ENCODE peak calls at places on chromosomes 7 and 10, in ten cellular contexts. One of them, this sample, is unnamed.
A peak's percentile ranks its signal among the peaks of the same experiment; 100 is the strongest.

GRCh38 chr7:5699951-5700384 is 81.5 kb downstream of the RNF216 start:
- DNase-seq in cardiac muscle cell: no peak
- DNase-seq in OCI-LY7: peak; percentile 25
- DNase-seq in nephron progenitor cell: no peak
- DNase-seq in activated naive CD8-positive, alpha-beta T cell treated with anti-CD3 and anti-CD28 coated beads for 36 hours: peak; percentile 84
- DNase-seq in ELR: no peak
- DNase-seq in sciatic nerve: no peak
- DNase-seq in COR-L47: peak; percentile 72
- DNase-seq in NCI-H510A treated with DMSO at 0.1 percent for 48 hours: no peak
- DNase-seq in activated T-cell treated with anti-CD3 and anti-CD28 coated beads, Interleukin-2, amount 50 U/mL, for 1 hour: peak; percentile 68
- DNase-seq in this sample: no peak

GRCh38 chr7:191105-192034 is 1.0 kb upstream of the FAM20C start:
- DNase-seq in cardiac muscle cell: peak; percentile 15
- DNase-seq in OCI-LY7: no peak
- DNase-seq in nephron progenitor cell: no peak
- DNase-seq in activated naive CD8-positive, alpha-beta T cell treated with anti-CD3 and anti-CD28 coated beads for 36 hours: no peak
- DNase-seq in ELR: peak; percentile 86
- DNase-seq in sciatic nerve: no peak
- DNase-seq in COR-L47: peak; percentile 62
- DNase-seq in NCI-H510A treated with DMSO at 0.1 percent for 48 hours: no peak
- DNase-seq in activated T-cell treated with anti-CD3 and anti-CD28 coated beads, Interleukin-2, amount 50 U/mL, for 1 hour: no peak
- DNase-seq in this sample: peak; percentile 14

GRCh38 chr7:142334236-142334635 is 76.4 kb upstream of the PRSS58 start:
- DNase-seq in cardiac muscle cell: no peak
- DNase-seq in OCI-LY7: no peak
- DNase-seq in nephron progenitor cell: no peak
- DNase-seq in activated naive CD8-positive, alpha-beta T cell treated with anti-CD3 and anti-CD28 coated beads for 36 hours: no peak
- DNase-seq in ELR: no peak
- DNase-seq in sciatic nerve: no peak
- DNase-seq in COR-L47: no peak
- DNase-seq in NCI-H510A treated with DMSO at 0.1 percent for 48 hours: no peak
- DNase-seq in activated T-cell treated with anti-CD3 and anti-CD28 coated beads, Interleukin-2, amount 50 U/mL, for 1 hour: no peak
- DNase-seq in this sample: no peak

GRCh38 chr7:114663502-114663901 is 248.9 kb downstream of the FOXP2 start:
- DNase-seq in cardiac muscle cell: peak; percentile 54
- DNase-seq in OCI-LY7: peak; percentile 1
- DNase-seq in nephron progenitor cell: no peak
- DNase-seq in activated naive CD8-positive, alpha-beta T cell treated with anti-CD3 and anti-CD28 coated beads for 36 hours: no peak
- DNase-seq in ELR: peak; percentile 53
- DNase-seq in sciatic nerve: no peak
- DNase-seq in COR-L47: peak; percentile 54
- DNase-seq in NCI-H510A treated with DMSO at 0.1 percent for 48 hours: peak; percentile 50
- DNase-seq in activated T-cell treated with anti-CD3 and anti-CD28 coated beads, Interleukin-2, amount 50 U/mL, for 1 hour: no peak
- DNase-seq in this sample: peak; percentile 45

GRCh38 chr10:21217107-21217506 is 308.4 kb downstream of the SKIDA1 start:
- DNase-seq in cardiac muscle cell: no peak
- DNase-seq in OCI-LY7: no peak
- DNase-seq in nephron progenitor cell: no peak
- DNase-seq in activated naive CD8-positive, alpha-beta T cell treated with anti-CD3 and anti-CD28 coated beads for 36 hours: no peak
- DNase-seq in ELR: no peak
- DNase-seq in sciatic nerve: no peak
- DNase-seq in COR-L47: no peak
- DNase-seq in NCI-H510A treated with DMSO at 0.1 percent for 48 hours: no peak
- DNase-seq in activated T-cell treated with anti-CD3 and anti-CD28 coated beads, Interleukin-2, amount 50 U/mL, for 1 hour: no peak
- DNase-seq in this sample: no peak

GRCh38 chr10:85544956-85545355 is 821.6 kb downstream of the GRID1 start:
- DNase-seq in cardiac muscle cell: no peak
- DNase-seq in OCI-LY7: no peak
- DNase-seq in nephron progenitor cell: no peak
- DNase-seq in activated naive CD8-positive, alpha-beta T cell treated with anti-CD3 and anti-CD28 coated beads for 36 hours: no peak
- DNase-seq in ELR: no peak
- DNase-seq in sciatic nerve: no peak
- DNase-seq in COR-L47: no peak
- DNase-seq in NCI-H510A treated with DMSO at 0.1 percent for 48 hours: peak; percentile 62
- DNase-seq in activated T-cell treated with anti-CD3 and anti-CD28 coated beads, Interleukin-2, amount 50 U/mL, for 1 hour: no peak
- DNase-seq in this sample: peak; percentile 93

GRCh38 chr10:111837985-111838384 is 345.6 kb downstream of the GPAM start:
- DNase-seq in cardiac muscle cell: no peak
- DNase-seq in OCI-LY7: no peak
- DNase-seq in nephron progenitor cell: no peak
- DNase-seq in activated naive CD8-positive, alpha-beta T cell treated with anti-CD3 and anti-CD28 coated beads for 36 hours: no peak
- DNase-seq in ELR: no peak
- DNase-seq in sciatic nerve: no peak
- DNase-seq in COR-L47: no peak
- DNase-seq in NCI-H510A treated with DMSO at 0.1 percent for 48 hours: no peak
- DNase-seq in activated T-cell treated with anti-CD3 and anti-CD28 coated beads, Interleukin-2, amount 50 U/mL, for 1 hour: no peak
- DNase-seq in this sample: no peak

GRCh38 chr7:143003393-143004051 is 23.4 kb downstream of the OR9A2 start:
- DNase-seq in cardiac muscle cell: peak; percentile 60
- DNase-seq in OCI-LY7: peak; percentile 59
- DNase-seq in nephron progenitor cell: peak; percentile 15
- DNase-seq in activated naive CD8-positive, alpha-beta T cell treated with anti-CD3 and anti-CD28 coated beads for 36 hours: peak; percentile 15
- DNase-seq in ELR: peak; percentile 54
- DNase-seq in sciatic nerve: no peak
- DNase-seq in COR-L47: peak; percentile 12
- DNase-seq in NCI-H510A treated with DMSO at 0.1 percent for 48 hours: peak; percentile 0
- DNase-seq in activated T-cell treated with anti-CD3 and anti-CD28 coated beads, Interleukin-2, amount 50 U/mL, for 1 hour: no peak
- DNase-seq in this sample: peak; percentile 51

GRCh38 chr10:80167471-80167870 is 34.9 kb downstream of the PLAC9 start:
- DNase-seq in cardiac muscle cell: no peak
- DNase-seq in OCI-LY7: no peak
- DNase-seq in nephron progenitor cell: no peak
- DNase-seq in activated naive CD8-positive, alpha-beta T cell treated with anti-CD3 and anti-CD28 coated beads for 36 hours: no peak
- DNase-seq in ELR: no peak
- DNase-seq in sciatic nerve: no peak
- DNase-seq in COR-L47: no peak
- DNase-seq in NCI-H510A treated with DMSO at 0.1 percent for 48 hours: no peak
- DNase-seq in activated T-cell treated with anti-CD3 and anti-CD28 coated beads, Interleukin-2, amount 50 U/mL, for 1 hour: no peak
- DNase-seq in this sample: no peak

GRCh38 chr7:158311791-158312190 is 275.8 kb downstream of the PTPRN2 start:
- DNase-seq in cardiac muscle cell: no peak
- DNase-seq in OCI-LY7: no peak
- DNase-seq in nephron progenitor cell: no peak
- DNase-seq in activated naive CD8-positive, alpha-beta T cell treated with anti-CD3 and anti-CD28 coated beads for 36 hours: no peak
- DNase-seq in ELR: no peak
- DNase-seq in sciatic nerve: no peak
- DNase-seq in COR-L47: no peak
- DNase-seq in NCI-H510A treated with DMSO at 0.1 percent for 48 hours: no peak
- DNase-seq in activated T-cell treated with anti-CD3 and anti-CD28 coated beads, Interleukin-2, amount 50 U/mL, for 1 hour: no peak
- DNase-seq in this sample: no peak

GRCh38 chr10:77409697-77410471 is 227.7 kb downstream of the KCNMA1 start:
- DNase-seq in cardiac muscle cell: no peak
- DNase-seq in OCI-LY7: no peak
- DNase-seq in nephron progenitor cell: no peak
- DNase-seq in activated naive CD8-positive, alpha-beta T cell treated with anti-CD3 and anti-CD28 coated beads for 36 hours: no peak
- DNase-seq in ELR: no peak
- DNase-seq in sciatic nerve: no peak
- DNase-seq in COR-L47: peak; percentile 75
- DNase-seq in NCI-H510A treated with DMSO at 0.1 percent for 48 hours: peak; percentile 96
- DNase-seq in activated T-cell treated with anti-CD3 and anti-CD28 coated beads, Interleukin-2, amount 50 U/mL, for 1 hour: no peak
- DNase-seq in this sample: no peak

GRCh38 chr10:100506596-100507356 is 12.9 kb downstream of the SEC31B start:
- DNase-seq in cardiac muscle cell: no peak
- DNase-seq in OCI-LY7: no peak
- DNase-seq in nephron progenitor cell: no peak
- DNase-seq in activated naive CD8-positive, alpha-beta T cell treated with anti-CD3 and anti-CD28 coated beads for 36 hours: no peak
- DNase-seq in ELR: peak; percentile 90
- DNase-seq in sciatic nerve: no peak
- DNase-seq in COR-L47: no peak
- DNase-seq in NCI-H510A treated with DMSO at 0.1 percent for 48 hours: no peak
- DNase-seq in activated T-cell treated with anti-CD3 and anti-CD28 coated beads, Interleukin-2, amount 50 U/mL, for 1 hour: no peak
- DNase-seq in this sample: no peak

GRCh38 chr10:62732841-62733653 is 71.5 kb upstream of the ADO start:
- DNase-seq in cardiac muscle cell: no peak
- DNase-seq in OCI-LY7: peak; percentile 21
- DNase-seq in nephron progenitor cell: no peak
- DNase-seq in activated naive CD8-positive, alpha-beta T cell treated with anti-CD3 and anti-CD28 coated beads for 36 hours: peak; percentile 64
- DNase-seq in ELR: peak; percentile 86
- DNase-seq in sciatic nerve: no peak
- DNase-seq in COR-L47: no peak
- DNase-seq in NCI-H510A treated with DMSO at 0.1 percent for 48 hours: no peak
- DNase-seq in activated T-cell treated with anti-CD3 and anti-CD28 coated beads, Interleukin-2, amount 50 U/mL, for 1 hour: peak; percentile 63
- DNase-seq in this sample: no peak

GRCh38 chr7:116395125-116395791 is 104.3 kb upstream of the CAV2 start:
- DNase-seq in cardiac muscle cell: no peak
- DNase-seq in OCI-LY7: no peak
- DNase-seq in nephron progenitor cell: no peak
- DNase-seq in activated naive CD8-positive, alpha-beta T cell treated with anti-CD3 and anti-CD28 coated beads for 36 hours: no peak
- DNase-seq in ELR: peak; percentile 92
- DNase-seq in sciatic nerve: no peak
- DNase-seq in COR-L47: no peak
- DNase-seq in NCI-H510A treated with DMSO at 0.1 percent for 48 hours: no peak
- DNase-seq in activated T-cell treated with anti-CD3 and anti-CD28 coated beads, Interleukin-2, amount 50 U/mL, for 1 hour: no peak
- DNase-seq in this sample: peak; percentile 90

GRCh38 chr10:80501913-80502521 is 35.7 kb upstream of the SH2D4B start:
- DNase-seq in cardiac muscle cell: no peak
- DNase-seq in OCI-LY7: no peak
- DNase-seq in nephron progenitor cell: no peak
- DNase-seq in activated naive CD8-positive, alpha-beta T cell treated with anti-CD3 and anti-CD28 coated beads for 36 hours: no peak
- DNase-seq in ELR: peak; percentile 59
- DNase-seq in sciatic nerve: no peak
- DNase-seq in COR-L47: no peak
- DNase-seq in NCI-H510A treated with DMSO at 0.1 percent for 48 hours: no peak
- DNase-seq in activated T-cell treated with anti-CD3 and anti-CD28 coated beads, Interleukin-2, amount 50 U/mL, for 1 hour: no peak
- DNase-seq in this sample: no peak

GRCh38 chr10:69685802-69686585 is 55.9 kb downstream of the FAM241B start:
- DNase-seq in cardiac muscle cell: peak; percentile 48
- DNase-seq in OCI-LY7: no peak
- DNase-seq in nephron progenitor cell: no peak
- DNase-seq in activated naive CD8-positive, alpha-beta T cell treated with anti-CD3 and anti-CD28 coated beads for 36 hours: no peak
- DNase-seq in ELR: no peak
- DNase-seq in sciatic nerve: peak; percentile 69
- DNase-seq in COR-L47: no peak
- DNase-seq in NCI-H510A treated with DMSO at 0.1 percent for 48 hours: no peak
- DNase-seq in activated T-cell treated with anti-CD3 and anti-CD28 coated beads, Interleukin-2, amount 50 U/mL, for 1 hour: no peak
- DNase-seq in this sample: peak; percentile 8

GRCh38 chr10:133178357-133179127 is 18.5 kb downstream of the KNDC1 start:
- DNase-seq in cardiac muscle cell: no peak
- DNase-seq in OCI-LY7: no peak
- DNase-seq in nephron progenitor cell: no peak
- DNase-seq in activated naive CD8-positive, alpha-beta T cell treated with anti-CD3 and anti-CD28 coated beads for 36 hours: no peak
- DNase-seq in ELR: no peak
- DNase-seq in sciatic nerve: no peak
- DNase-seq in COR-L47: no peak
- DNase-seq in NCI-H510A treated with DMSO at 0.1 percent for 48 hours: no peak
- DNase-seq in activated T-cell treated with anti-CD3 and anti-CD28 coated beads, Interleukin-2, amount 50 U/mL, for 1 hour: no peak
- DNase-seq in this sample: no peak

GRCh38 chr10:4073912-4074311 is 288.9 kb upstream of the KLF6 start:
- DNase-seq in cardiac muscle cell: no peak
- DNase-seq in OCI-LY7: no peak
- DNase-seq in nephron progenitor cell: no peak
- DNase-seq in activated naive CD8-positive, alpha-beta T cell treated with anti-CD3 and anti-CD28 coated beads for 36 hours: no peak
- DNase-seq in ELR: peak; percentile 49
- DNase-seq in sciatic nerve: no peak
- DNase-seq in COR-L47: no peak
- DNase-seq in NCI-H510A treated with DMSO at 0.1 percent for 48 hours: no peak
- DNase-seq in activated T-cell treated with anti-CD3 and anti-CD28 coated beads, Interleukin-2, amount 50 U/mL, for 1 hour: no peak
- DNase-seq in this sample: no peak

GRCh38 chr7:44977304-44977858 is 1.4 kb downstream of the MYO1G start:
- DNase-seq in cardiac muscle cell: no peak
- DNase-seq in OCI-LY7: peak; percentile 32
- DNase-seq in nephron progenitor cell: no peak
- DNase-seq in activated naive CD8-positive, alpha-beta T cell treated with anti-CD3 and anti-CD28 coated beads for 36 hours: peak; percentile 83
- DNase-seq in ELR: peak; percentile 70
- DNase-seq in sciatic nerve: no peak
- DNase-seq in COR-L47: no peak
- DNase-seq in NCI-H510A treated with DMSO at 0.1 percent for 48 hours: no peak
- DNase-seq in activated T-cell treated with anti-CD3 and anti-CD28 coated beads, Interleukin-2, amount 50 U/mL, for 1 hour: peak; percentile 75
- DNase-seq in this sample: no peak

GRCh38 chr10:58755688-58756087 is 243.0 kb downstream of the BICC1 start:
- DNase-seq in cardiac muscle cell: no peak
- DNase-seq in OCI-LY7: no peak
- DNase-seq in nephron progenitor cell: no peak
- DNase-seq in activated naive CD8-positive, alpha-beta T cell treated with anti-CD3 and anti-CD28 coated beads for 36 hours: no peak
- DNase-seq in ELR: peak; percentile 63
- DNase-seq in sciatic nerve: no peak
- DNase-seq in COR-L47: no peak
- DNase-seq in NCI-H510A treated with DMSO at 0.1 percent for 48 hours: no peak
- DNase-seq in activated T-cell treated with anti-CD3 and anti-CD28 coated beads, Interleukin-2, amount 50 U/mL, for 1 hour: no peak
- DNase-seq in this sample: no peak

GRCh38 chr7:75835688-75836285 is 22.2 kb upstream of the CCL24 start:
- DNase-seq in cardiac muscle cell: no peak
- DNase-seq in OCI-LY7: no peak
- DNase-seq in nephron progenitor cell: no peak
- DNase-seq in activated naive CD8-positive, alpha-beta T cell treated with anti-CD3 and anti-CD28 coated beads for 36 hours: no peak
- DNase-seq in ELR: no peak
- DNase-seq in sciatic nerve: no peak
- DNase-seq in COR-L47: no peak
- DNase-seq in NCI-H510A treated with DMSO at 0.1 percent for 48 hours: no peak
- DNase-seq in activated T-cell treated with anti-CD3 and anti-CD28 coated beads, Interleukin-2, amount 50 U/mL, for 1 hour: no peak
- DNase-seq in this sample: no peak

GRCh38 chr10:113187066-113187777 is 237.2 kb downstream of the TCF7L2 start:
- DNase-seq in cardiac muscle cell: peak; percentile 86
- DNase-seq in OCI-LY7: no peak
- DNase-seq in nephron progenitor cell: no peak
- DNase-seq in activated naive CD8-positive, alpha-beta T cell treated with anti-CD3 and anti-CD28 coated beads for 36 hours: no peak
- DNase-seq in ELR: no peak
- DNase-seq in sciatic nerve: peak; percentile 89
- DNase-seq in COR-L47: no peak
- DNase-seq in NCI-H510A treated with DMSO at 0.1 percent for 48 hours: no peak
- DNase-seq in activated T-cell treated with anti-CD3 and anti-CD28 coated beads, Interleukin-2, amount 50 U/mL, for 1 hour: no peak
- DNase-seq in this sample: no peak

GRCh38 chr7:1940402-1940786 is 270.3 kb downstream of the ELFN1 start:
- DNase-seq in cardiac muscle cell: no peak
- DNase-seq in OCI-LY7: peak; percentile 80
- DNase-seq in nephron progenitor cell: no peak
- DNase-seq in activated naive CD8-positive, alpha-beta T cell treated with anti-CD3 and anti-CD28 coated beads for 36 hours: peak; percentile 90
- DNase-seq in ELR: peak; percentile 52
- DNase-seq in sciatic nerve: peak; percentile 78
- DNase-seq in COR-L47: no peak
- DNase-seq in NCI-H510A treated with DMSO at 0.1 percent for 48 hours: peak; percentile 79
- DNase-seq in activated T-cell treated with anti-CD3 and anti-CD28 coated beads, Interleukin-2, amount 50 U/mL, for 1 hour: peak; percentile 87
- DNase-seq in this sample: no peak

GRCh38 chr7:112450807-112451661 is 774 bp downstream of the IFRD1 start:
- DNase-seq in cardiac muscle cell: peak; percentile 97
- DNase-seq in OCI-LY7: peak; percentile 96
- DNase-seq in nephron progenitor cell: peak; percentile 89
- DNase-seq in activated naive CD8-positive, alpha-beta T cell treated with anti-CD3 and anti-CD28 coated beads for 36 hours: peak; percentile 81
- DNase-seq in ELR: peak; percentile 97
- DNase-seq in sciatic nerve: peak; percentile 96
- DNase-seq in COR-L47: peak; percentile 96
- DNase-seq in NCI-H510A treated with DMSO at 0.1 percent for 48 hours: peak; percentile 77
- DNase-seq in activated T-cell treated with anti-CD3 and anti-CD28 coated beads, Interleukin-2, amount 50 U/mL, for 1 hour: peak; percentile 80
- DNase-seq in this sample: peak; percentile 97

GRCh38 chr7:126574276-126574675 is 678.5 kb downstream of the GRM8 start:
- DNase-seq in cardiac muscle cell: no peak
- DNase-seq in OCI-LY7: no peak
- DNase-seq in nephron progenitor cell: no peak
- DNase-seq in activated naive CD8-positive, alpha-beta T cell treated with anti-CD3 and anti-CD28 coated beads for 36 hours: no peak
- DNase-seq in ELR: peak; percentile 91
- DNase-seq in sciatic nerve: no peak
- DNase-seq in COR-L47: no peak
- DNase-seq in NCI-H510A treated with DMSO at 0.1 percent for 48 hours: no peak
- DNase-seq in activated T-cell treated with anti-CD3 and anti-CD28 coated beads, Interleukin-2, amount 50 U/mL, for 1 hour: no peak
- DNase-seq in this sample: no peak

GRCh38 chr10:61987951-61988379 is 86.5 kb downstream of the ARID5B start:
- DNase-seq in cardiac muscle cell: no peak
- DNase-seq in OCI-LY7: peak; percentile 90
- DNase-seq in nephron progenitor cell: no peak
- DNase-seq in activated naive CD8-positive, alpha-beta T cell treated with anti-CD3 and anti-CD28 coated beads for 36 hours: peak; percentile 36
- DNase-seq in ELR: no peak
- DNase-seq in sciatic nerve: no peak
- DNase-seq in COR-L47: no peak
- DNase-seq in NCI-H510A treated with DMSO at 0.1 percent for 48 hours: no peak
- DNase-seq in activated T-cell treated with anti-CD3 and anti-CD28 coated beads, Interleukin-2, amount 50 U/mL, for 1 hour: no peak
- DNase-seq in this sample: no peak

GRCh38 chr7:105196473-105196872 is 182.5 kb downstream of the KMT2E start:
- DNase-seq in cardiac muscle cell: no peak
- DNase-seq in OCI-LY7: no peak
- DNase-seq in nephron progenitor cell: no peak
- DNase-seq in activated naive CD8-positive, alpha-beta T cell treated with anti-CD3 and anti-CD28 coated beads for 36 hours: no peak
- DNase-seq in ELR: no peak
- DNase-seq in sciatic nerve: no peak
- DNase-seq in COR-L47: no peak
- DNase-seq in NCI-H510A treated with DMSO at 0.1 percent for 48 hours: no peak
- DNase-seq in activated T-cell treated with anti-CD3 and anti-CD28 coated beads, Interleukin-2, amount 50 U/mL, for 1 hour: no peak
- DNase-seq in this sample: no peak

GRCh38 chr7:149772236-149772820 is 1.1 kb downstream of the ZNF467 start:
- DNase-seq in cardiac muscle cell: peak; percentile 77
- DNase-seq in OCI-LY7: no peak
- DNase-seq in nephron progenitor cell: peak; percentile 70
- DNase-seq in activated naive CD8-positive, alpha-beta T cell treated with anti-CD3 and anti-CD28 coated beads for 36 hours: no peak
- DNase-seq in ELR: no peak
- DNase-seq in sciatic nerve: no peak
- DNase-seq in COR-L47: peak; percentile 28
- DNase-seq in NCI-H510A treated with DMSO at 0.1 percent for 48 hours: no peak
- DNase-seq in activated T-cell treated with anti-CD3 and anti-CD28 coated beads, Interleukin-2, amount 50 U/mL, for 1 hour: peak; percentile 46
- DNase-seq in this sample: no peak

This sample was measured in dermis microvascular lymphatic vessel endothelial cell.